ENCODE peak calls at places on chromosomes 12 and 14, in four cellular contexts. Z is endothelial cell of umbilical vein, N is uterus, F is Panc1. M is an unnamed sample.

GRCh38 chr14:85252011-85252410 is 277.9 kb upstream of the FLRT2 start:
- DNase-seq in F (peak; percentile 64), Z (peak; percentile 84), N (no peak), M (no peak)

GRCh38 chr12:107364875-107365518 is 271.6 kb upstream of the CRY1 start:
- DNase-seq in N (no peak), F (no peak), Z (no peak), M (no peak)

GRCh38 chr14:66824251-66824650 is 316.3 kb downstream of the GPHN start:
- DNase-seq in N (no peak), Z (peak; percentile 76), F (no peak), M (no peak)

GRCh38 chr14:102417646-102418045 is 54.9 kb downstream of the TECPR2 start:
- DNase-seq in Z (no peak), F (no peak), N (no peak), M (no peak)

GRCh38 chr12:98954506-98954905 is 309.4 kb downstream of the APAF1 start:
- DNase-seq in Z (no peak), F (no peak), N (no peak), M (no peak)

GRCh38 chr12:91327889-91328288 is 145.3 kb upstream of the DCN start:
- DNase-seq in F (no peak), Z (no peak), N (no peak), M (no peak)

GRCh38 chr14:69008411-69008810 is 29.3 kb upstream of the ACTN1 start:
- DNase-seq in N (no peak), F (no peak), Z (peak; percentile 68), M (no peak)

GRCh38 chr14:73457935-73458218 is 469 bp downstream of the NUMB start:
- DNase-seq in Z (no peak), N (no peak), F (no peak), M (no peak)

GRCh38 chr12:11725616-11726015 is 76.1 kb downstream of the ETV6 start:
- DNase-seq in Z (no peak), N (no peak), F (no peak), M (no peak)

GRCh38 chr12:356276-356988 is 32.7 kb downstream of the KDM5A start:
- DNase-seq in F (no peak), Z (no peak), N (no peak), M (no peak)

GRCh38 chr12:22935090-22935489 is 310.1 kb downstream of the ETNK1 start:
- DNase-seq in N (no peak), F (no peak), Z (no peak), M (no peak)

GRCh38 chr14:77337880-77338279 is 17.0 kb downstream of the GSTZ1 start:
- DNase-seq in N (no peak), Z (no peak), F (no peak), M (no peak)

GRCh38 chr12:105933671-105934665 is 204.8 kb downstream of the NUAK1 start:
- DNase-seq in Z (peak; percentile 96), N (peak; percentile 48), F (no peak), M (no peak)

GRCh38 chr12:45244561-45245348 is 28.9 kb downstream of the ANO6 start:
- DNase-seq in N (no peak), Z (no peak), F (no peak), M (no peak)

GRCh38 chr12:7869137-7869536 is 3.6 kb downstream of the SLC2A14 start:
- DNase-seq in N (no peak), F (no peak), Z (no peak), M (no peak)

GRCh38 chr12:3901116-3901515 is 27.9 kb upstream of the PARP11 start:
- DNase-seq in Z (no peak), F (no peak), N (no peak), M (no peak)

GRCh38 chr14:24430143-24430681 is 458 bp downstream of the KHNYN start:
- DNase-seq in F (no peak), Z (peak; percentile 75), N (peak; percentile 83), M (peak; percentile 69)

GRCh38 chr12:102533483-102533882 is 53.1 kb upstream of the IGF1 start:
- DNase-seq in N (no peak), F (no peak), Z (no peak), M (no peak)

GRCh38 chr12:106149096-106149784 is 10.5 kb upstream of the NUAK1 start:
- DNase-seq in Z (peak; percentile 59), N (peak; percentile 45), F (no peak), M (no peak)

GRCh38 chr14:77303417-77304156 is 17.1 kb downstream of the POMT2 start:
- DNase-seq in Z (peak; percentile 96), N (no peak), F (peak; percentile 96), M (no peak)

GRCh38 chr12:58728397-58728796 is 191.9 kb downstream of the LRIG3 start:
- DNase-seq in F (no peak), Z (no peak), N (no peak), M (no peak)

GRCh38 chr14:68140111-68140741 is 320.6 kb downstream of the RAD51B start:
- DNase-seq in F (peak; percentile 93), Z (peak; percentile 86), N (peak; percentile 64), M (no peak)

GRCh38 chr12:6834873-6835272 is 5.9 kb upstream of the GNB3 start:
- DNase-seq in F (no peak), Z (no peak), N (no peak), M (peak; percentile 48)

GRCh38 chr14:73143617-73144016 is 7.3 kb downstream of the PSEN1 start:
- DNase-seq in F (no peak), Z (no peak), N (no peak), M (no peak)

GRCh38 chr12:93972411-93973208 is 175.8 kb upstream of the PLXNC1 start:
- DNase-seq in Z (no peak), F (no peak), N (no peak), M (no peak)

GRCh38 chr14:30872602-30873001 is 1.8 kb upstream of the COCH start:
- DNase-seq in F (no peak), N (no peak), Z (no peak), M (no peak)

GRCh38 chr12:117025481-117026151 is 73.6 kb downstream of the TESC start:
- DNase-seq in F (peak; percentile 7), Z (peak; percentile 77), N (peak; percentile 66), M (peak; percentile 12)

GRCh38 chr12:12201274-12201758 is 65.5 kb downstream of the LRP6 start:
- DNase-seq in F (no peak), Z (no peak), N (no peak), M (no peak)

GRCh38 chr12:68611094-68611818 is 557 bp downstream of the RAP1B start:
- DNase-seq in F (no peak), N (peak; percentile 65), Z (peak; percentile 71), M (peak; percentile 26)

GRCh38 chr14:69811868-69812252 is 14.8 kb upstream of the SLC10A1 start:
- DNase-seq in Z (no peak), F (no peak), N (no peak), M (no peak)

GRCh38 chr14:20278414-20278813 is 27.3 kb downstream of the TTC5 start:
- DNase-seq in F (no peak), N (no peak), Z (peak; percentile 21), M (no peak)

GRCh38 chr12:4421590-4422031 is 24.0 kb downstream of the FGF6 start:
- DNase-seq in Z (peak; percentile 37), N (no peak), F (peak; percentile 12), M (no peak)

GRCh38 chr12:75137896-75138295 is 71.7 kb downstream of the KCNC2 start:
- DNase-seq in Z (no peak), F (no peak), N (no peak), M (no peak)

GRCh38 chr12:135127-135526 is 68.6 kb downstream of the IQSEC3 start:
- DNase-seq in F (no peak), Z (no peak), N (no peak), M (no peak)

GRCh38 chr12:120290541-120291312 is 976 bp downstream of the RNU4-2 start:
- DNase-seq in Z (peak; percentile 22), F (peak; percentile 46), N (no peak), M (no peak)

GRCh38 chr12:113135178-113136127 is at the start of gene RASAL1:
- DNase-seq in F (no peak), N (no peak), Z (no peak), M (no peak)

GRCh38 chr12:32516230-32516629 is 116.9 kb downstream of the FGD4 start:
- DNase-seq in F (no peak), N (no peak), Z (no peak), M (no peak)
- H3K27ac ChIP-seq in F (no peak overlapping the region), N (no peak overlapping the region), Z (no peak overlapping the region), M (no peak overlapping the region)

DNA sequence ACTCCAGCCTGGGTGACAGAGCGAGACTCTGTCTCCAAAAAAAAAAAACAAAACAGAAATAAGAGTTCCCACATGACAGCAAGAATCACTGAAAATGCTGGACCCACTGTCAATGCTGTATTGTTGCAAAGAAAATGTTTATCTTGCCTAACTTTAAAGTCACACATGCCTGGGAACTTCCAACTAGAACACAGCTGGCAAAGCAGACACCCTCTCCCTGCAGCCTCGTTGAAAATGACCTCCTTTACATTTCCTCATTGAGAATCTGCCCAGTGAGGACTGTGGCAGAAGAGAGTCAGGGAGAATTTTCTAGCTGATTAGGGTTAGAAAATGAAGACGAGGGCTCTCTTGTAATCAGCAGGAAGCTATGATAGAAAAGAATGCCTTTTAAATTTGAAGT is 42.8 kb upstream of the TCL1A start:
- DNase-seq in F (no peak), Z (no peak), N (no peak), M (no peak)
- H3K27ac ChIP-seq in F (no peak overlapping the region), Z (no peak overlapping the region), N (no peak overlapping the region), M (no peak overlapping the region)

GRCh38 chr14:54609576-54609975 is 42.6 kb downstream of the SAMD4A start:
- DNase-seq in N (no peak), Z (no peak), F (no peak), M (no peak)
- H3K27ac ChIP-seq in N (peak overlapping the region; percentile 53), Z (no peak overlapping the region), F (no peak overlapping the region), M (no peak overlapping the region)

GRCh38 chr12:110109837-110110535 is 14.2 kb upstream of the IFT81 start:
- DNase-seq in Z (no peak), F (no peak), N (no peak), M (no peak)
- H3K27ac ChIP-seq in Z (no peak overlapping the region), F (no peak overlapping the region), N (peak overlapping the region; percentile 90), M (no peak overlapping the region)

GRCh38 chr14:93772263-93772662 is 16.0 kb downstream of the PRIMA1 start:
- DNase-seq in F (no peak), N (no peak), Z (no peak), M (peak; percentile 36)

GRCh38 chr14:93778453-93778852 is 9.8 kb downstream of the PRIMA1 start:
- DNase-seq in F (no peak), Z (no peak), N (no peak), M (no peak)

GRCh38 chr14:93778856-93779629 is 9.2 kb downstream of the PRIMA1 start:
- DNase-seq in F (no peak), N (no peak), Z (no peak), M (no peak)

GRCh38 chr14:93775158-93775557 is 13.1 kb downstream of the PRIMA1 start:
- DNase-seq in N (no peak), Z (no peak), F (no peak), M (no peak)

DNA sequence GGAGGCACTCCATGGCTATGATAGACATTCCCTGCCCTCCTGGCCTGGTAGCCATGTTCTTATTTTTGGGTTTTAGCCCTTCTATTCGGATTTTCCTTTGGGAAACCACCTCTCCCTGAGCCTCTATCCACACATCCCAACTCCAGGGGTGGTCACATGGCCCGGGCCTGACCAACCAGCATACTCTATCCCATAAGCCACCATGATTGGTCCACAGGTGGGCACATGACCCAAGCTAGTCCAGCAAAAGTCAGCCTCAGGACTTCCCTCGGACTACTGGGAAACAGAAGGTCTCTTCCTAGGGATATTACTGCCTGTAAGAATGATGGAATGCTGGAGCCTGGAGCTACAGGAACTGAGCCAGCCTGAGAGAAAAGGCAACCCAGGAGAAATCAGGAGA is 12.5 kb downstream of the PRIMA1 start:
- DNase-seq in F (no peak), N (no peak), Z (no peak), M (no peak)
- H3K27ac ChIP-seq in F (no peak overlapping the region), N (no peak overlapping the region), Z (no peak overlapping the region), M (no peak overlapping the region)

GRCh38 chr12:50039151-50039835 is 14.0 kb upstream of the RACGAP1 start:
- DNase-seq in Z (peak; percentile 70), F (peak; percentile 32), N (peak; percentile 88), M (no peak)
- H3K27ac ChIP-seq in Z (no peak overlapping the region), F (no peak overlapping the region), N (no peak overlapping the region), M (no peak overlapping the region)